ENCODE peak calls at places on chromosomes 7 and 10, in five cellular contexts. T is A549; C is activated CD8-positive, alpha-beta memory T cell treated with anti-CD3 and anti-CD28 coated beads for 1 hour; I is mammary epithelial cell; Q is cardiac muscle cell. D is an unnamed sample.

GRCh38 chr10:79473511-79474095 is 28.2 kb upstream of the ZCCHC24 start:
- DNase-seq in T (no peak), C (no peak), I (no peak), Q (no peak), D (no peak)

GRCh38 chr10:70145666-70146488 is 623 bp downstream of the TYSND1 start:
- DNase-seq in T (peak), C (peak), I (peak), Q (peak), D (peak)

GRCh38 chr10:101495324-101495925 is 92.6 kb downstream of the POLL start:
- DNase-seq in T (peak), C (no peak), I (peak), Q (peak), D (peak)

GRCh38 chr7:82700739-82701138 is 257.2 kb upstream of the CACNA2D1 start:
- DNase-seq in T (no peak), C (no peak), I (no peak), Q (no peak), D (no peak)

GRCh38 chr10:73494877-73495225 is 973 bp downstream of the PPP3CB start:
- DNase-seq in T (no peak), C (no peak), I (no peak), Q (no peak), D (no peak)

GRCh38 chr10:86363184-86363832 is 3.3 kb downstream of the GRID1 start:
- DNase-seq in T (peak), C (no peak), I (peak), Q (peak), D (no peak)

GRCh38 chr7:5452937-5453540 is 29.4 kb upstream of the TNRC18 start:
- DNase-seq in T (peak), C (no peak), I (no peak), Q (no peak), D (peak)

GRCh38 chr7:46220066-46220630 is 299.1 kb upstream of the IGFBP3 start:
- DNase-seq in T (no peak), C (no peak), I (peak), Q (no peak), D (no peak)

GRCh38 chr10:101110856-101111523 is 20.1 kb upstream of the TLX1 start:
- DNase-seq in T (no peak), C (no peak), I (no peak), Q (no peak), D (no peak)

GRCh38 chr7:43612599-43613589 is 30.0 kb downstream of the STK17A start:
- DNase-seq in T (no peak), C (no peak), I (no peak), Q (no peak), D (no peak)

GRCh38 chr10:112307631-112308502 is 24.7 kb downstream of the TECTB start:
- DNase-seq in T (peak), C (peak), I (peak), Q (peak), D (peak)

GRCh38 chr10:31867646-31868045 is 61.0 kb downstream of the ARHGAP12 start:
- DNase-seq in T (peak), C (no peak), I (peak), Q (no peak), D (no peak)

GRCh38 chr7:681551-682307 is 44.8 kb upstream of the DNAAF5 start:
- DNase-seq in T (no peak), C (no peak), I (no peak), Q (no peak), D (no peak)

GRCh38 chr10:6070647-6071046 is 8.5 kb upstream of the IL2RA start:
- DNase-seq in T (no peak), C (no peak), I (no peak), Q (no peak), D (no peak)

GRCh38 chr7:128911441-128912031 is 1.0 kb upstream of the KCP start:
- DNase-seq in T (no peak), C (no peak), I (no peak), Q (peak), D (no peak)

GRCh38 chr7:34341331-34341730 is 316.7 kb upstream of the NPSR1 start:
- DNase-seq in T (no peak), C (no peak), I (peak), Q (no peak), D (no peak)

GRCh38 chr7:136062625-136063336 is 85.6 kb upstream of the MTPN start:
- DNase-seq in T (no peak), C (no peak), I (no peak), Q (no peak), D (no peak)

GRCh38 chr7:132516042-132516840 is 60.0 kb downstream of the PLXNA4 start:
- DNase-seq in T (peak), C (no peak), I (peak), Q (no peak), D (peak)

GRCh38 chr10:116699049-116699782 is 43.1 kb downstream of the HSPA12A start:
- DNase-seq in T (no peak), C (no peak), I (no peak), Q (no peak), D (no peak)

GRCh38 chr10:127943336-127943910 is 36.5 kb downstream of the PTPRE start:
- DNase-seq in T (no peak), C (no peak), I (no peak), Q (no peak), D (peak)

GRCh38 chr7:28761485-28761884 is 196.6 kb downstream of the TRIL start:
- DNase-seq in T (no peak), C (no peak), I (no peak), Q (no peak), D (no peak)

GRCh38 chr7:65951837-65952578 is 30.0 kb downstream of the GUSB start:
- DNase-seq in T (peak), C (no peak), I (peak), Q (no peak), D (no peak)

D was measured in lung microvascular endothelial cell.